ENCODE peak calls at places on chromosomes 5 and 9, in seven cellular contexts. I is GM12878, T is K562, X is SK-N-SH, B is HepG2, W is HCT116, E is H1. V is an unnamed sample.

GRCh38 chr9:73643379-73644013 is 491.8 kb downstream of the ANXA1 start:
- DNase-seq in I (no peak), T (no peak), X (no peak), B (no peak), W (no peak), E (no peak), V (no peak)

GRCh38 chr5:79305706-79306105 is 69.8 kb downstream of the JMY start:
- DNase-seq in I (no peak), T (no peak), X (no peak), B (no peak), W (no peak), E (no peak), V (peak)

GRCh38 chr9:114911167-114911821 is 19.1 kb downstream of the TNFSF8 start:
- DNase-seq in I (no peak), T (peak), X (peak), B (peak), W (no peak), E (no peak), V (peak)

GRCh38 chr9:86321373-86321772 is 32.8 kb downstream of the TUT7 start:
- DNase-seq in I (no peak), T (no peak), X (no peak), B (no peak), W (no peak), E (no peak), V (peak)

GRCh38 chr9:87498816-87499454 is 1.3 kb downstream of the DAPK1 start:
- DNase-seq in I (no peak), T (no peak), X (peak), B (no peak), W (no peak), E (no peak), V (no peak)

GRCh38 chr9:84061613-84062205 is 81.1 kb downstream of the RMI1 start:
- DNase-seq in I (no peak), T (no peak), X (no peak), B (no peak), W (no peak), E (no peak), V (no peak)

GRCh38 chr5:59591162-59591561 is 302.4 kb downstream of the PDE4D start:
- DNase-seq in I (no peak), T (no peak), X (no peak), B (no peak), W (no peak), E (no peak), V (no peak)

GRCh38 chr9:114925672-114926071 is 4.7 kb downstream of the TNFSF8 start:
- DNase-seq in I (no peak), T (no peak), X (no peak), B (no peak), W (no peak), E (peak), V (no peak)

GRCh38 chr9:92534199-92535159 is 1.3 kb downstream of the ECM2 start:
- DNase-seq in I (peak), T (no peak), X (no peak), B (no peak), W (no peak), E (no peak), V (peak)

GRCh38 chr9:114386886-114387677 is 700 bp downstream of the AKNA start:
- DNase-seq in I (no peak), T (no peak), X (no peak), B (no peak), W (no peak), E (no peak), V (peak)

GRCh38 chr9:37241340-37241739 is 121.0 kb downstream of the ZCCHC7 start:
- DNase-seq in I (no peak), T (no peak), X (no peak), B (no peak), W (no peak), E (no peak), V (no peak)

GRCh38 chr9:137891588-137892423 is 14.2 kb downstream of the CACNA1B start:
- DNase-seq in I (no peak), T (no peak), X (no peak), B (no peak), W (no peak), E (no peak), V (no peak)

GRCh38 chr5:67724412-67725135 is 491.0 kb upstream of the PIK3R1 start:
- DNase-seq in I (no peak), T (no peak), X (no peak), B (no peak), W (no peak), E (no peak), V (no peak)

GRCh38 chr5:68450245-68450852 is 234.8 kb downstream of the PIK3R1 start:
- DNase-seq in I (no peak), T (no peak), X (no peak), B (no peak), W (no peak), E (no peak), V (peak)

GRCh38 chr5:67038817-67039603 is 157.6 kb downstream of the CD180 start:
- DNase-seq in I (no peak), T (no peak), X (no peak), B (peak), W (no peak), E (no peak), V (peak)

GRCh38 chr5:110768138-110768845 is 29.5 kb downstream of the SLC25A46 start:
- DNase-seq in I (no peak), T (no peak), X (no peak), B (no peak), W (no peak), E (no peak), V (peak)
- H2AFZ ChIP-seq in I (no peak), T (no peak), X (no peak), B (no peak), W (no peak), E (no peak), V (no peak)

DNA sequence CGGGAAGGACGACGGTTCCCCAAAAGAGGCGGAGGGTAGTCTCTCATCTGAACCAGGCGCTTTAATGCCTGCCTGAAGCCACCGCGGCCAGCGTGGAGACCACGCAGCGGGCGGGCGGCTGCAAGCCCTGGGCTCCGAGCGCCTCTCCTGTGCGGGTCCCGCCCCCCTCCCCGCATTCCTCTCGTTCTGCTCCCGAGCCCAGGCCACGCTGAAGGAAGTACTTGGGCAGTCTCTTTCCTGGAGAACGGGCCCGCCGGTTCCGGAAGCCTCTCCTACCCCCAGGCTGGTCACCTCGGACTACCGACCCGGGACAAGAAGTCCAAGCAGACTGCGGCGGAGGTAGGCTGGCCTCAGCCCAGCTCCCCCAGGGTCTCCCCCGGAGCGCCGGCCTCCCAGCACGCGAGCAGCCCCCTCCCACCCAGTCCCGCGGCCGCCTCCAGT is 555 bp downstream of the PPIC start:
- DNase-seq in I (no peak), T (peak), X (peak), B (peak), W (peak), E (peak), V (peak)
- TF ChIP-seq RAD21 in I (no peak), T (no peak), X (no peak), B (no peak), W (no peak), E (no peak), V (no peak)

DNA sequence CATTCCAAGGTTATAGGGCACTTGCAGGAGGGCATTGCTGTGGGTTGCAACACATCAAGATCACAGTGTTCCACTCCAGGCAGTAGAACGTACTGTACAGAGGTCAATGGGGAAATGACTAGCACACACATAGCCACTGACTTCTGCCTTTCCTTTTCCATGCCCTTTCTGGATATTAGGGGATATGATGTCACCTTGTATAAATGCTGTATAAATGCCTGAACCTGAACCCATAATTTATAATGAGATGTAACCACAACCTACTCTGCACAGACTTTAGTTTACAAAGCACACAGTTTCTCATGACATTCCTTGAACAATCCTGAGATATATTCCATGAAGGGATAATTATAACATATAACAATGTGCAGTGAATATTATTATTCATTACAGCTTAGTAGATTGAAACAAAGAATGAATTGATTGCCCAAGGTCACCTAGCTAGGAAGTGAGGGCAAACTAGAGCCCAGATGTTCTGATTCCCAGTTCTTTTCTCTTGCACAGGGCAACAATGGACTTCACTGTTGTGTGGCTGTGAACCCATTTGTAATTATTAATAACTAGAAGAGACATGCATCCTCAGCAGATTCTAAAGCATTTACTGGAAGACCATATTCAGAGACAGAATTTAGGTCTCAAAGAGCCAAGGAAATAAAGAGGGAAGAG is 5.6 kb upstream of the ABLIM3 start:
- DNase-seq in I (no peak), T (no peak), X (no peak), B (no peak), W (no peak), E (no peak), V (peak)
- H2AFZ ChIP-seq in I (no peak), T (no peak), X (no peak), B (no peak), W (peak), E (no peak), V (no peak)

GRCh38 chr5:53983568-53984465 is 326.6 kb downstream of the ARL15 start:
- DNase-seq in I (no peak), T (no peak), X (no peak), B (no peak), W (no peak), E (no peak), V (peak)
- TF ChIP-seq RAD21 in I (no peak), T (no peak), X (no peak), B (no peak), W (no peak), E (no peak), V (no peak)

GRCh38 chr5:169740435-169740834 is 103.4 kb downstream of the DOCK2 start:
- DNase-seq in I (no peak), T (no peak), X (no peak), B (no peak), W (no peak), E (no peak), V (no peak)
- H2AFZ ChIP-seq in I (no peak), T (no peak), X (no peak), B (no peak), W (no peak), E (no peak), V (no peak)

DNA sequence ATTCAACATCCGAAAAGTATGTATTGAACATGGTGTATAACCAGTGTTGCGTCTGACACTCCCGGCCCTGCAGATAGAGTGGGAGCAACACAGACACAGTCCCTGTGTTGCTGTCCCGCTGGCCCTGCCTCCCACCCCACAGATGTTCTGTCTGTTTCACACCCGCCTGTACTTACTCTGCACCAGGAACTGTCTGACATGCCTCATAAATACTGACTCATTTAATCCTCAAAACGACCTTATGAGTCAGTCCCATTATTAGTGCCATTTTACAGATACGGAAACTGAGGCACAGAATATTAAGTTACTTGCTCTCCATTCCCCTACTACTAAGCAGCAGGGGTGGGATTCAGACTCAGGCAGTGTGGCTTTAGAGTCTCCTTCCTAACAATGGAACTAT is 109.8 kb upstream of the NFIL3 start:
- DNase-seq in I (no peak), T (no peak), X (no peak), B (no peak), W (no peak), E (no peak), V (no peak)
- TF ChIP-seq RAD21 in I (no peak), T (no peak), X (no peak), B (no peak), W (no peak), E (no peak), V (no peak)

DNA sequence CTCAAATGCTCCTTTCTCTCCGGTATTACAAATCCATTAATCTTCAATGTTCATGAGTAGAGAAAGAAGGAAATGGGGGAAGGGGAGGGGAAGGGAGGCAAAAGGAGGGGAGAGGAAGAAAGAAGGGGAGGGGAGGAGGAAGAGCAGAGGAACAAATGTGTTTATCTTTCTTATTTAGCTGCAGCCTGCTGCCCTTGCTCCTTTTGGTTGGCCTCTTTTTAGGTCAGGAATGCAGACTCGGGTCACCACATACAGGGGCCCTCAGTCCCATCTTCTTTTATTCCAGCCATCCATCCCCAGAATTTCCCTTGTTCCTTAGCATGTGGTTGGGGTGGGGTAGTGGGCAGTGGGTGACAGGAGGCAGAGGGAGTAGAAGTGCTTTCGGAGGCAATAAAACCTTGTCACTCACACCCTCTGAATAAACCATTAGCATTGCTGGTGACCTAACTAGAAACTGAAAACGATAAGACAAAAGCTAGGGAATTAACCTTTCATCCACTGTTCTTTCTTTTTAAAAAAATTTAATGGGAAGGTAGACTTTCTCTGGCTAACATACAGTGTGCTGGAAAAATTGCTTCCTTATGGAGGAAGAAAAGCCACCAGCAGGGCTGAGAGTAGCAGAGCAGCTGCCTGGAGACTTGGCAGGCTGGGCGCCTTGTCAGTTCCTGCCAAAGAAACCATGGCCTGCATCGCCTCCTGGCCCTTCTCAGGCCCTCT is 16.8 kb upstream of the PRLR start:
- DNase-seq in I (no peak), T (no peak), X (no peak), B (no peak), W (no peak), E (no peak), V (no peak)
- H2AFZ ChIP-seq in I (no peak), T (no peak), X (no peak), B (no peak), W (no peak), E (peak), V (no peak)

GRCh38 chr9:126146254-126147145 is 180.1 kb upstream of the MVB12B start:
- DNase-seq in I (peak), T (no peak), X (peak), B (peak), W (no peak), E (peak), V (no peak)
- TF ChIP-seq RAD21 in I (peak), T (no peak), X (peak), B (peak), W (peak), E (peak), V (no peak)

DNA sequence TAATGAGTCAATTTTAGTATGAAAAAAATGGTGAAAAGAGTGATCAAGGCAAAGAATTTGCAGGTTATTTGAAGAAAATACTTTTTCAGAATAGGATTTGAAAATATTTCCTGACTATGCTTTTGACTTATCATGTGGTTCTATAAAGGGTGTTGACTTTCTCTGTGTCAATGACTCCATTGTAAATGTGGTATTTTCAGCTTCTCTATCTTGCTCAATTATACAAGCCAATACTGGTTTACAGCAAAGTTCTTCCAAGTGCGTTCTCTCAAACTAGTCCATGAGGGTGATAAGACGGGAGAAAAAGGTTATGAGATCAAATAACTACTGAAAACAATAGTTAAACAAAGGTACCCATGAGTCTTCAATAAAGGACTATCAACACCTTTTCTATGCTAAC is 21.7 kb downstream of the IL33 start:
- DNase-seq in I (no peak), T (no peak), X (no peak), B (no peak), W (no peak), E (no peak), V (no peak)
- H2AFZ ChIP-seq in I (no peak), T (no peak), X (no peak), B (no peak), W (no peak), E (no peak), V (no peak)

GRCh38 chr9:133490201-133490681 is 11.3 kb upstream of the SLC2A6 start:
- DNase-seq in I (no peak), T (no peak), X (peak), B (no peak), W (no peak), E (no peak), V (no peak)

GRCh38 chr9:133490865-133491655 is 12.2 kb upstream of the SLC2A6 start:
- DNase-seq in I (no peak), T (no peak), X (peak), B (no peak), W (no peak), E (no peak), V (no peak)

GRCh38 chr9:133493428-133493827 is 14.5 kb upstream of the SLC2A6 start:
- DNase-seq in I (no peak), T (no peak), X (no peak), B (no peak), W (no peak), E (no peak), V (no peak)

GRCh38 chr9:133492061-133493021 is 13.4 kb upstream of the SLC2A6 start:
- DNase-seq in I (no peak), T (no peak), X (peak), B (no peak), W (no peak), E (no peak), V (no peak)

DNA sequence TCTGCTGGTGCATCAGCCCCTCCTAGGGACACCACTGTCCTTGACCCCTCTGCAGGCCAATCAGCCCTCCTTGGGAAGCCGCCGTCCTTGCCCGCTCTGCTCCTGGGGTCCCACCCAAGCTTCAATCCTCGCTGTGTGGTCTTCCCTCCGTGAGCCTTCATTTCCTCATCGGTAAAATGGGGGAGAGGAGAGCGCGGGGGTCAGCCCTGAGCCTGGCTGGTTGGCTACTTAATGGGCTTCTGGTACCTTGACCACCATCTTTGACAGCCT is 12.7 kb upstream of the SLC2A6 start:
- DNase-seq in I (no peak), T (no peak), X (peak), B (no peak), W (no peak), E (no peak), V (no peak)
- TF ChIP-seq RAD21 in I (no peak), T (no peak), X (no peak), B (no peak), W (no peak), E (no peak), V (no peak)